ENCODE peak calls at places on chromosomes 1 and 21, in five cellular contexts. U is K562, J is GM12878, M is HCT116, O is SK-N-SH. C is an unnamed sample.

GRCh38 chr1:12153181-12153785 is 13.5 kb upstream of the TNFRSF1B start:
- DNase-seq in M (no peak), O (no peak), U (no peak), J (peak), C (no peak)

GRCh38 chr1:162571696-162572095 is 10.2 kb downstream of the UAP1 start:
- DNase-seq in O (no peak), U (no peak), J (no peak), M (no peak), C (no peak)

GRCh38 chr1:78043436-78043835 is 2.3 kb upstream of the GIPC2 start:
- DNase-seq in M (no peak), J (no peak), O (no peak), U (no peak), C (no peak)

GRCh38 chr1:161913482-161914140 is 110.1 kb downstream of the OLFML2B start:
- DNase-seq in M (no peak), O (no peak), U (no peak), J (no peak), C (no peak)

GRCh38 chr1:168079761-168080160 is 57.0 kb downstream of the GPR161 start:
- DNase-seq in U (no peak), O (no peak), J (no peak), M (peak), C (no peak)

GRCh38 chr1:169538998-169539871 is 47.0 kb downstream of the F5 start:
- DNase-seq in U (no peak), O (no peak), J (no peak), M (peak), C (peak)

GRCh38 chr21:16579538-16579937 is 849.8 kb downstream of the USP25 start:
- DNase-seq in U (no peak), J (no peak), O (no peak), M (no peak), C (no peak)

GRCh38 chr1:179175011-179175934 is 54.2 kb downstream of the ABL2 start:
- DNase-seq in M (no peak), U (no peak), O (no peak), J (no peak), C (no peak)

GRCh38 chr21:33991091-33991490 is 75.5 kb upstream of the ATP5PO start:
- DNase-seq in J (no peak), O (no peak), M (no peak), U (no peak), C (no peak)

GRCh38 chr1:97820470-97821188 is 100.2 kb downstream of the DPYD start:
- DNase-seq in M (peak), J (no peak), U (no peak), O (no peak), C (no peak)

GRCh38 chr1:26097696-26098095 is 13.9 kb upstream of the PDIK1L start:
- DNase-seq in J (no peak), M (no peak), O (no peak), U (no peak), C (no peak)

GRCh38 chr1:96445296-96445695 is 276.3 kb upstream of the PTBP2 start:
- DNase-seq in J (no peak), O (no peak), M (no peak), U (no peak), C (no peak)

GRCh38 chr1:212367474-212368072 is 47.1 kb downstream of the PACC1 start:
- DNase-seq in M (no peak), O (no peak), J (no peak), U (no peak), C (no peak)

GRCh38 chr1:59484090-59484489 is 187.2 kb downstream of the FGGY start:
- DNase-seq in J (no peak), M (peak), U (no peak), O (no peak), C (no peak)

GRCh38 chr1:80961464-80962190 is 839.1 kb upstream of the ADGRL2 start:
- DNase-seq in U (no peak), M (no peak), J (no peak), O (no peak), C (no peak)

GRCh38 chr1:166978795-166979194 is 3.5 kb upstream of the ILDR2 start:
- DNase-seq in M (no peak), O (no peak), J (no peak), U (no peak), C (no peak)

GRCh38 chr1:21680918-21681317 is 11.8 kb upstream of the RAP1GAP start:
- DNase-seq in U (no peak), J (no peak), M (no peak), O (no peak), C (no peak)

GRCh38 chr1:9652379-9653194 is 1.1 kb downstream of the PIK3CD start:
- DNase-seq in U (peak), M (no peak), J (no peak), O (peak), C (no peak)

GRCh38 chr1:225458222-225458631 is 30.4 kb upstream of the LBR start:
- DNase-seq in M (no peak), U (no peak), J (no peak), O (no peak), C (no peak)
- TF ChIP-seq JUND in M (no peak), U (no peak), J (no peak), O (no peak), C (no peak)

DNA sequence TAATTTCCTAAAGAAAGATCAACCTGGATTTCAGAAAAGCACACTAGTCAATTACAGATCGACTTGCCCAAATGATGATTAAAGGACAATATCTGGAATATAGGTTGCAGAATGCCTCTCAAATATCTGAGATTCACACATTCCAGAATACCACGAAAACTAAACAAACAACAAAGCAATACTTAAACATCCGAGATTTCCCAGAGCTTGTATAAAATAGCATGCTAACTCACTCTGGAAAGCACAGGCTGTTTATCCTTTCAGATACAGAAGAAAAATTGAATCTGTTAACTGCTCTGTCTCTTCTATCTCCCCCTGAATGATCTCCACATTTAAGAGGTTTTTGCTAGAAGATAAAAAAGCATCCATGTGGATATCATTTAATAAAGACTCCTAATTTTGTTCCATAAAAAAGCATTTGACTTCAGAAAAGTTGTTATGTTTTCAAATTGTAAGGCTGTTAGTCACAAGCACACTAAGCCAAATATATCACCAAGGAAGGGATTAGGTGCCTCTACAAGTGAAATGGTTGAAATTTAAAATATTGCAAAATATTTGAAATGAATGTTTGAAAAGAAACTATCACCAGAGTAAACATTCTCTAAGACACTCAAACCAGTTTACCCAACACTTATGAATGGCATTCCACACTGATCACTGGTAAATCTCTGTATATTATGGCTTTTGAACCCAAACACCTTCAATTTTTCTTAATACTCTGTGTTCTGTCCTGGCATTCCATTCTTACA is 865.1 kb upstream of the ADAMTS5 start:
- DNase-seq in J (no peak), M (no peak), U (no peak), O (no peak), C (no peak)
- TF ChIP-seq JUND in J (no peak), M (no peak), U (no peak), O (no peak), C (no peak)

GRCh38 chr1:109787211-109787844 is 23.6 kb upstream of the EPS8L3 start:
- DNase-seq in J (no peak), U (no peak), O (peak), M (peak), C (no peak)
- TF ChIP-seq JUND in J (no peak), U (no peak), O (no peak), M (peak), C (no peak)

DNA sequence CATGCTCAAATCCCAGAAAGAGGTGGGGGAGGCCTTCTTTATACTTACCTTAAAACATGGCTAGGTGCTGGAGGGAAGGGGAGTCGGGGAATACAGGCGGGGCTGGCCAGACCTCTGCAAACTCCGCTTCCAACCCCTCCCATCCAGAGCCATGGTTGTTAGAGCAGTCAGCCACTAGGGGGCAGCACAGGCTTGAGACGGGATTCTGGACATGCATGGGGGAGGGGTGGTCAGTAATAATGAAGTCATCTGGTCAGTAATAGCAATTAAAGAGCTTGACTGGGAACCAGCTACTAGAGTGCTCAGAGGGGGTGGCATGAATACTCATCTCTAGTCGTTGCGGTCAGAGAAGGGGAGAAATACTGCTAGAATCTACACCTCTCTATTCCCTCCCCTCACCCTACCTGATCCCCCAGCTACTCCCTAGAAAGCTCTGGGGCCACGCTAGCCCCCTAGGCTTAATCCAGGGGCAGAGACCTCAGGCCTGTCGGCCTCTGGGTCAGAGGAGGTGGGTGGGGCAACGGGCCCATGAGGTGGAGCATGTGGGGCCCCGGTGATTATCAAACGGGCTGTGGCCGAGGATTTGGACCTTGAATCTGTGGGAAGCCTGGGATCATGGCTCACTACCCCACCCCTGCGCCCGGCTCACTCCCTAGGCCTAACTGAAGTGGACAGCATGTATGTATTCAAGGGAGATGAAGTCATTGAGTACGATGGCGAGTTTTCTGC is 2.9 kb downstream of the CASQ1 start:
- DNase-seq in J (peak), U (peak), M (peak), O (peak), C (peak)
- TF ChIP-seq JUND in J (peak), U (peak), M (no peak), O (no peak), C (no peak)

GRCh38 chr1:72284398-72285073 is 2.2 kb upstream of the NEGR1 start:
- DNase-seq in O (peak), M (no peak), U (no peak), J (no peak), C (peak)
- TF ChIP-seq JUND in O (peak), M (no peak), U (no peak), J (no peak), C (no peak)

GRCh38 chr1:154178006-154178405 is 13.9 kb downstream of the TPM3 start:
- DNase-seq in O (no peak), J (no peak), U (peak), M (no peak), C (no peak)

GRCh38 chr1:154178856-154179811 is 12.8 kb downstream of the TPM3 start:
- DNase-seq in J (no peak), M (no peak), U (no peak), O (no peak), C (no peak)

GRCh38 chr1:154174654-154175053 is 17.2 kb downstream of the TPM3 start:
- DNase-seq in U (no peak), M (no peak), O (no peak), J (no peak), C (no peak)

GRCh38 chr1:154179951-154180687 is 11.8 kb downstream of the TPM3 start:
- DNase-seq in U (no peak), O (no peak), J (no peak), M (no peak), C (peak)

GRCh38 chr1:154176341-154176740 is 15.6 kb downstream of the TPM3 start:
- DNase-seq in O (no peak), M (no peak), J (no peak), U (no peak), C (no peak)
- TF ChIP-seq JUND in O (no peak), M (no peak), J (no peak), U (no peak), C (no peak)

GRCh38 chr1:76269175-76269574 is 194.6 kb downstream of the ST6GALNAC3 start:
- DNase-seq in O (no peak), M (no peak), U (no peak), J (no peak), C (no peak)
- TF ChIP-seq JUND in O (peak), M (peak), U (no peak), J (no peak), C (no peak)